ENCODE peak calls at places on chromosome 14, in seven cellular contexts. E, G, S, Q, K, A and Z are unnamed samples.

GRCh38 chr14:55117816-55118441 is 11.1 kb upstream of the LGALS3 start:
- DNase-seq in E (no peak), G (no peak), S (peak; percentile 62), Q (peak; percentile 38), K (peak; percentile 60), A (peak; percentile 87), Z (no peak)

GRCh38 chr14:44404599-44405349 is 102.3 kb downstream of the FSCB start:
- DNase-seq in E (no peak), G (peak; percentile 10), S (peak; percentile 28), Q (no peak), K (no peak), A (peak; percentile 9), Z (no peak)

GRCh38 chr14:49849213-49849847 is 3.3 kb downstream of the NEMF start:
- DNase-seq in E (no peak), G (no peak), S (no peak), Q (no peak), K (no peak), A (no peak), Z (no peak)

GRCh38 chr14:77305696-77306095 is 15.0 kb downstream of the POMT2 start:
- DNase-seq in E (no peak), G (no peak), S (no peak), Q (no peak), K (no peak), A (no peak), Z (no peak)

GRCh38 chr14:105439179-105439578 is 19.6 kb downstream of the MTA1 start:
- DNase-seq in E (no peak), G (no peak), S (no peak), Q (no peak), K (no peak), A (no peak), Z (no peak)

GRCh38 chr14:36516719-36517241 is 3.3 kb downstream of the NKX2-1 start:
- DNase-seq in E (no peak), G (no peak), S (no peak), Q (no peak), K (no peak), A (no peak), Z (no peak)

GRCh38 chr14:105938959-105939358 is 412.6 kb downstream of the TMEM121 start:
- DNase-seq in E (no peak), G (no peak), S (no peak), Q (no peak), K (no peak), A (no peak), Z (no peak)

GRCh38 chr14:23512156-23512555 is 39.4 kb downstream of the ZFHX2 start:
- DNase-seq in E (no peak), G (no peak), S (no peak), Q (no peak), K (no peak), A (no peak), Z (no peak)

GRCh38 chr14:100295376-100296105 is 10.7 kb downstream of the SLC25A29 start:
- DNase-seq in E (no peak), G (no peak), S (no peak), Q (no peak), K (no peak), A (no peak), Z (no peak)

GRCh38 chr14:21987937-21988336 is 314.3 kb upstream of the OR4E1 start:
- DNase-seq in E (no peak), G (peak; percentile 7), S (peak; percentile 20), Q (no peak), K (peak; percentile 58), A (peak; percentile 2), Z (peak; percentile 44)

GRCh38 chr14:23077962-23078361 is 17.0 kb downstream of the ACIN1 start:
- DNase-seq in E (no peak), G (no peak), S (no peak), Q (no peak), K (peak; percentile 48), A (no peak), Z (no peak)

GRCh38 chr14:104694475-104694950 is 5.1 kb downstream of the INF2 start:
- DNase-seq in E (no peak), G (no peak), S (no peak), Q (no peak), K (no peak), A (no peak), Z (no peak)

GRCh38 chr14:26598672-26599131 is 869 bp upstream of the NOVA1 start:
- DNase-seq in E (no peak), G (no peak), S (peak; percentile 37), Q (no peak), K (no peak), A (no peak), Z (no peak)

GRCh38 chr14:101878222-101879211 is 85.9 kb upstream of the DYNC1H1 start:
- DNase-seq in E (no peak), G (no peak), S (no peak), Q (no peak), K (no peak), A (no peak), Z (no peak)

GRCh38 chr14:106842687-106843086 is 1316.3 kb downstream of the TMEM121 start:
- DNase-seq in E (no peak), G (no peak), S (no peak), Q (no peak), K (no peak), A (no peak), Z (no peak)

GRCh38 chr14:26738571-26738970 is 140.7 kb upstream of the NOVA1 start:
- DNase-seq in E (no peak), G (no peak), S (peak; percentile 40), Q (no peak), K (no peak), A (peak; percentile 6), Z (no peak)

GRCh38 chr14:87888136-87888999 is 104.6 kb downstream of the GALC start:
- DNase-seq in E (no peak), G (no peak), S (no peak), Q (no peak), K (no peak), A (peak; percentile 19), Z (peak; percentile 67)
- TF ChIP-seq CTCF in E (peak; percentile 31), G (peak; percentile 48), S (peak; percentile 37), Q (no peak), K (peak; percentile 26), A (peak; percentile 62), Z (peak; percentile 76)

DNA sequence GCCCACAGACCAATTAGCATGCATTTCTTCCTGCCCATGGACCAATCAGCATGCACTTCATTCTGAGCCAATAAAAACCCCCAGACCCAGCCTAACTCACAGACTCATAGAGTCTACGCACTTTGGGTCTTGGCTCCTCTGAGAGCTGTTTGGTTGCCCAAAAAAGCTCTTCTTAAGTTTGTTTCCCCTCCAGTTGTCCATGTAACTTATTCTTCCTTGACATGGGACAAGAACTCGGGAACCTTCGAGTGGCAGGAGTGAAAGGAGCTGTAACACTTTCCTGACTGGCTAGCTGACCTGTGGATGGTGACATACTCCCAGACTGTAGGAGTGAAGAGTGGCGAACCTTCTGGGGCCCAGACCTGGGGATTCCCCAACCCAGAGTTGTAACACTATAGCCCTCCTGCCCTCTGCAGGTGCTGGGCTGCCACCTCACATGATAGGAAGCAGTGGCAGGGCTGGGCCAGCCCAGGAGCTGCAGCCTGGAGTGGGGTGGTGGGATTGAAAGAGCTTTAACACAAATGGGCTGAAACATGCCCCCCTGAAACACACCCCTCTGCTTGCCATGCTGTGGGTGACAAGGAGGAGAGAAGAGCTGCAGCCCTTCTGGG is 4.4 kb upstream of the BTBD7 start:
- DNase-seq in E (no peak), G (no peak), S (no peak), Q (no peak), K (no peak), A (no peak), Z (no peak)
- TF ChIP-seq CTCF in E (no peak), G (no peak), S (no peak), Q (no peak), K (no peak), A (no peak), Z (no peak)

GRCh38 chr14:90897022-90897421 is 80.8 kb upstream of the TTC7B start:
- DNase-seq in E (no peak), G (no peak), S (no peak), Q (no peak), K (no peak), A (no peak), Z (no peak)

GRCh38 chr14:90903101-90903500 is 86.9 kb upstream of the TTC7B start:
- DNase-seq in E (no peak), G (no peak), S (peak; percentile 72), Q (peak; percentile 44), K (peak; percentile 81), A (peak; percentile 79), Z (peak; percentile 55)

GRCh38 chr14:90905531-90905930 is 89.3 kb upstream of the TTC7B start:
- DNase-seq in E (no peak), G (no peak), S (no peak), Q (no peak), K (no peak), A (no peak), Z (no peak)

GRCh38 chr14:90900712-90901111 is 84.5 kb upstream of the TTC7B start:
- DNase-seq in E (no peak), G (no peak), S (peak; percentile 14), Q (no peak), K (peak; percentile 28), A (peak; percentile 24), Z (no peak)
- TF ChIP-seq CTCF in E (peak; percentile 42), G (peak; percentile 7), S (no peak), Q (no peak), K (peak; percentile 26), A (peak; percentile 18), Z (no peak)

GRCh38 chr14:46322730-46323425 is 328.7 kb downstream of the RPL10L start:
- DNase-seq in E (no peak), G (no peak), S (no peak), Q (no peak), K (no peak), A (no peak), Z (peak; percentile 35)

GRCh38 chr14:46325777-46326176 is 325.8 kb downstream of the RPL10L start:
- DNase-seq in E (no peak), G (no peak), S (no peak), Q (no peak), K (no peak), A (no peak), Z (no peak)

GRCh38 chr14:46322076-46322475 is 329.5 kb downstream of the RPL10L start:
- DNase-seq in E (no peak), G (no peak), S (no peak), Q (no peak), K (no peak), A (no peak), Z (no peak)

GRCh38 chr14:46325157-46325556 is 326.4 kb downstream of the RPL10L start:
- DNase-seq in E (no peak), G (no peak), S (no peak), Q (no peak), K (no peak), A (no peak), Z (no peak)
- TF ChIP-seq CTCF in E (no peak), G (no peak), S (no peak), Q (no peak), K (no peak), A (no peak), Z (no peak)